ENCODE peak calls at places on chromosomes 5 and 9, in ten cellular contexts. A is fibroblast of lung, T is mammary epithelial cell, U is brain microvascular endothelial cell, E is HFFc6, D is pancreas, K is tibial nerve, I is hepatocyte, W is left lung, V is HFF-Myc. Q is an unnamed sample.

GRCh38 chr5:132059043-132059695 is 1.3 kb upstream of the IL3 start:
- DNase-seq in A (no peak), T (no peak), U (no peak), E (no peak), D (no peak), K (no peak), I (no peak), W (peak), V (no peak), Q (no peak)

GRCh38 chr5:107607656-107608368 is 62.9 kb downstream of the EFNA5 start:
- DNase-seq in A (no peak), T (no peak), U (no peak), E (no peak), D (no peak), K (no peak), I (peak), W (no peak), V (no peak), Q (peak)

GRCh38 chr5:113181409-113181808 is 204.8 kb downstream of the DCP2 start:
- DNase-seq in A (no peak), T (no peak), U (no peak), E (no peak), D (no peak), K (no peak), I (no peak), W (no peak), V (no peak), Q (no peak)

GRCh38 chr9:21710792-21711191 is 91.6 kb upstream of the MTAP start:
- DNase-seq in A (peak), T (peak), U (no peak), E (no peak), D (no peak), K (no peak), I (no peak), W (no peak), V (no peak), Q (no peak)

GRCh38 chr5:147101654-147102053 is 133.2 kb upstream of the STK32A start:
- DNase-seq in A (no peak), T (no peak), U (no peak), E (no peak), D (no peak), K (no peak), I (no peak), W (no peak), V (no peak), Q (no peak)

GRCh38 chr9:33619666-33620404 is 95.8 kb downstream of the ANKRD18B start:
- DNase-seq in A (peak), T (peak), U (peak), E (peak), D (no peak), K (no peak), I (peak), W (no peak), V (peak), Q (no peak)

GRCh38 chr5:55538621-55539020 is 3.9 kb upstream of the PLPP1 start:
- DNase-seq in A (peak), T (no peak), U (no peak), E (no peak), D (no peak), K (no peak), I (no peak), W (no peak), V (no peak), Q (no peak)

GRCh38 chr5:56358703-56359428 is 125.7 kb upstream of the ANKRD55 start:
- DNase-seq in A (no peak), T (peak), U (peak), E (no peak), D (peak), K (no peak), I (peak), W (peak), V (no peak), Q (no peak)

GRCh38 chr5:31860726-31861432 is 221.9 kb downstream of the PDZD2 start:
- DNase-seq in A (no peak), T (peak), U (no peak), E (no peak), D (no peak), K (no peak), I (no peak), W (no peak), V (no peak), Q (no peak)

GRCh38 chr9:101487443-101487855 is 46.2 kb upstream of the RNF20 start:
- DNase-seq in A (no peak), T (no peak), U (no peak), E (no peak), D (no peak), K (no peak), I (no peak), W (no peak), V (no peak), Q (no peak)

GRCh38 chr5:150214289-150214688 is 24.4 kb downstream of the SLC6A7 start:
- DNase-seq in A (no peak), T (no peak), U (no peak), E (peak), D (no peak), K (no peak), I (no peak), W (no peak), V (no peak), Q (no peak)

GRCh38 chr5:3195991-3196390 is 399.6 kb upstream of the IRX1 start:
- DNase-seq in A (no peak), T (no peak), U (no peak), E (no peak), D (no peak), K (no peak), I (no peak), W (no peak), V (no peak), Q (peak)

GRCh38 chr5:142652563-142652962 is 33.3 kb downstream of the FGF1 start:
- DNase-seq in A (no peak), T (no peak), U (no peak), E (no peak), D (no peak), K (no peak), I (no peak), W (no peak), V (no peak), Q (no peak)

GRCh38 chr9:113155911-113156559 is 5.2 kb downstream of the SLC31A2 start:
- DNase-seq in A (no peak), T (no peak), U (no peak), E (no peak), D (peak), K (no peak), I (no peak), W (peak), V (no peak), Q (no peak)

GRCh38 chr5:61933787-61934626 is 372.0 kb upstream of the KIF2A start:
- DNase-seq in A (peak), T (peak), U (peak), E (peak), D (peak), K (no peak), I (peak), W (no peak), V (peak), Q (peak)

GRCh38 chr5:170746081-170746951 is 37.2 kb upstream of the GABRP start:
- DNase-seq in A (no peak), T (no peak), U (no peak), E (no peak), D (no peak), K (no peak), I (no peak), W (no peak), V (no peak), Q (peak)

GRCh38 chr5:164497665-164498064 is 992.2 kb downstream of the MAT2B start:
- DNase-seq in A (no peak), T (no peak), U (no peak), E (no peak), D (no peak), K (no peak), I (no peak), W (no peak), V (no peak), Q (no peak)

GRCh38 chr5:43729846-43730478 is 127.0 kb downstream of the NNT start:
- DNase-seq in A (peak), T (peak), U (no peak), E (peak), D (no peak), K (no peak), I (peak), W (no peak), V (no peak), Q (no peak)

GRCh38 chr5:116521173-116521872 is 53.3 kb downstream of the SEMA6A start:
- DNase-seq in A (peak), T (peak), U (no peak), E (no peak), D (no peak), K (no peak), I (no peak), W (no peak), V (no peak), Q (no peak)

GRCh38 chr5:60437308-60437707 is 262.7 kb downstream of the DEPDC1B start:
- DNase-seq in A (no peak), T (no peak), U (no peak), E (no peak), D (no peak), K (no peak), I (no peak), W (no peak), V (no peak), Q (no peak)

GRCh38 chr5:84249918-84250635 is 134.6 kb downstream of the EDIL3 start:
- DNase-seq in A (peak), T (no peak), U (peak), E (no peak), D (no peak), K (no peak), I (peak), W (no peak), V (peak), Q (peak)
- TF ChIP-seq CTCF in A (no peak), T (no peak), U (peak), E (no peak), D (no peak), K (no peak), I (no peak), W (no peak), V (no peak), Q (peak)

DNA sequence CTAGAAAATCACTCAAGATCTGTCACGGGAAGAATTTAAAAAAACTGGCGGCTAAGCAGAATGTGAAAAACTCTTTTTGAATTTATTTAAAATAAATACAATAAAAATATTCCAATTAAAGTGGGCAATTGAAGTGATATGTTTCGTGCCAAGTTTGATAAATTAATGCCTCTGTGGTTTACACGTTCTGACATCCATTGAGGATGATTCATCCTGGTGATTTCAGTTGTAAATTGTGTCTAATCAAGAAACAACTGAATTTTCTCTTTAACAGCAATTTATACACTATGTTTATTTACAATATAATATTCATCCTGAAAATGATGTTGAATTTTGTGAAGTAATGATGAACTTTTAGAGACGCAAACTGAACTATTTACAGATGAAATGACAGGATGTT is 21.0 kb upstream of the OSMR start:
- DNase-seq in A (no peak), T (no peak), U (no peak), E (no peak), D (no peak), K (no peak), I (no peak), W (no peak), V (no peak), Q (no peak)
- TF ChIP-seq CTCF in A (no peak), T (no peak), U (no peak), E (no peak), D (no peak), K (no peak), I (no peak), W (no peak), V (no peak), Q (no peak)

DNA sequence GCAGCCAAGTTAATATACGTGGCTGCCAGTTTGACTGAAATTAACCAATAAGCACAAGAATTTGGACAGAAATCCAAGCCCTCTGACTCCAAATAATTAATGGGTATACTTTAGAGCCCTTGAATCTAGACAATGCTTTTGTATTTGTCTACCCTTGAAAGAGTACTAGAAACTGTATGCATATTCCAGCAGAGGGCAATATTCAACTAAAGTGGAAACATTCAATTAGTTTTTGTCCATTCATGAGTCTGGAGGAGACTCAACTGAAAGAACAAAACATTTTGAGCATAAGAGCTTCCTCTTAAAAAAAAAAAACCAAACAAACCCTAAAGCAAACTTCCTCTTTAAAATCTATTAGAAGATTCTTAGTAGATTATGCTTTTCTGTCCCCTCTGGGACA is 157.8 kb downstream of the ARHGEF28 start:
- DNase-seq in A (peak), T (peak), U (no peak), E (peak), D (no peak), K (no peak), I (no peak), W (no peak), V (no peak), Q (no peak)
- TF ChIP-seq CTCF in A (peak), T (peak), U (peak), E (peak), D (no peak), K (peak), I (peak), W (peak), V (peak), Q (peak)

GRCh38 chr5:1668141-1668721 is 131.4 kb downstream of the MRPL36 start:
- DNase-seq in A (no peak), T (no peak), U (no peak), E (no peak), D (peak), K (no peak), I (peak), W (no peak), V (no peak), Q (peak)
- TF ChIP-seq CTCF in A (no peak), T (no peak), U (no peak), E (no peak), D (no peak), K (no peak), I (no peak), W (no peak), V (no peak), Q (peak)

DNA sequence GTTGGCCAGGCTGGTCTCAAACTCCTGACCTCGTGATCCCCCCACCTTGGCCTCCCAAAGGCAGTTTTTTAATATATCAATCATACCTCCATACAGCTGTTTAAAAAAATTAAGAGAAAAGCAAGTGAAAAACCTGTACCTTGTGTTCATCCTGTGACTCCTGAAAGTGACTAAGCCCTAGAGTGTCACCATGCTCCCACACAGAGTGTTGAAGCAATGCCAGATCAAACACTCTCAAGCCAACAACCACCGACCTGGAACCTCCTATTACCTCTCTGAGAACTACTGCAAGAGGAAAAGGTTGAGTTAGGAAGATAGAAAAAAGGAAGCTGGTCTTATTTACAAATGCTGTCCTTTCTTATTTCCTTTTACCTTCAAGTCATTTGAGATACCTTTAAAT is 123.5 kb downstream of the RASEF start:
- DNase-seq in A (no peak), T (peak), U (no peak), E (no peak), D (peak), K (no peak), I (no peak), W (peak), V (no peak), Q (no peak)
- TF ChIP-seq CTCF in A (no peak), T (no peak), U (no peak), E (no peak), D (no peak), K (no peak), I (no peak), W (no peak), V (no peak), Q (no peak)

GRCh38 chr9:76756273-76756650 is 8.0 kb upstream of the PCA3 start:
- DNase-seq in A (peak), T (peak), U (peak), E (peak), D (no peak), K (no peak), I (peak), W (no peak), V (peak), Q (peak)
- TF ChIP-seq CTCF in A (no peak), T (peak), U (peak), E (peak), D (no peak), K (no peak), I (peak), W (no peak), V (peak), Q (peak)

GRCh38 chr5:81301221-81302015 is at the start of gene ZCCHC9:
- DNase-seq in A (peak), T (peak), U (peak), E (peak), D (peak), K (peak), I (peak), W (peak), V (peak), Q (peak)
- TF ChIP-seq CTCF in A (no peak), T (peak), U (peak), E (peak), D (no peak), K (peak), I (peak), W (no peak), V (peak), Q (peak)

GRCh38 chr9:108933641-108934322 is at the start of gene ELP1:
- DNase-seq in A (peak), T (peak), U (peak), E (peak), D (peak), K (peak), I (peak), W (peak), V (peak), Q (peak)
- TF ChIP-seq CTCF in A (peak), T (peak), U (peak), E (peak), D (no peak), K (no peak), I (peak), W (peak), V (peak), Q (peak)

GRCh38 chr9:133421615-133422542 is at the start of gene ADAMTS13:
- DNase-seq in A (no peak), T (no peak), U (no peak), E (no peak), D (no peak), K (no peak), I (no peak), W (no peak), V (no peak), Q (peak)
- TF ChIP-seq CTCF in A (no peak), T (no peak), U (peak), E (peak), D (no peak), K (no peak), I (peak), W (no peak), V (peak), Q (peak)

Q was measured in neural progenitor cell.